ENCODE peak calls at places on chromosome 5, in eight cellular contexts. J is lower lobe of right lung, S is spleen, Q is MM.1S, H is adrenal gland, K is progenitor cell of endocrine pancreas, T is cardiac muscle cell, B is H9. Z is an unnamed sample.

GRCh38 chr5:22835630-22836029 is 17.5 kb downstream of the CDH12 start:
- DNase-seq in Q (no peak), S (no peak), B (no peak), J (no peak), H (no peak), T (no peak), K (no peak), Z (no peak)

GRCh38 chr5:164358531-164359259 is 853.3 kb downstream of the MAT2B start:
- DNase-seq in S (no peak), J (no peak), H (no peak), Q (peak; percentile 10), K (no peak), T (peak; percentile 59), B (no peak), Z (no peak)

GRCh38 chr5:143350790-143351603 is 52.5 kb downstream of the NR3C1 start:
- DNase-seq in K (no peak), T (peak; percentile 80), B (no peak), S (no peak), J (no peak), Q (no peak), H (no peak), Z (no peak)

GRCh38 chr5:123156577-123157296 is 67.7 kb downstream of the PRDM6 start:
- DNase-seq in J (no peak), S (no peak), K (no peak), T (peak; percentile 74), H (no peak), Q (no peak), B (no peak), Z (no peak)

GRCh38 chr5:34857161-34857560 is 18.2 kb downstream of the TTC23L start:
- DNase-seq in H (no peak), J (no peak), K (no peak), S (no peak), B (no peak), T (no peak), Q (no peak), Z (no peak)

GRCh38 chr5:45796959-45797553 is 100.9 kb upstream of the HCN1 start:
- DNase-seq in J (no peak), H (no peak), Q (no peak), S (no peak), K (no peak), B (no peak), T (no peak), Z (no peak)

GRCh38 chr5:124130807-124131206 is 615.6 kb downstream of the ZNF608 start:
- DNase-seq in B (no peak), T (no peak), K (no peak), J (no peak), Q (no peak), H (no peak), S (no peak), Z (no peak)

GRCh38 chr5:84168841-84169240 is 215.8 kb downstream of the EDIL3 start:
- DNase-seq in B (no peak), S (no peak), K (no peak), H (no peak), J (no peak), T (no peak), Q (no peak), Z (no peak)

GRCh38 chr5:157827429-157827828 is 31.5 kb downstream of the CLINT1 start:
- DNase-seq in Q (no peak), H (no peak), T (peak; percentile 48), J (no peak), S (no peak), K (no peak), B (no peak), Z (no peak)

GRCh38 chr5:78569441-78569840 is 79.1 kb downstream of the LHFPL2 start:
- DNase-seq in J (peak; percentile 70), H (peak; percentile 73), Q (no peak), T (peak; percentile 95), K (no peak), B (no peak), S (no peak), Z (no peak)

GRCh38 chr5:72231989-72232703 is 87.9 kb downstream of the MRPS27 start:
- DNase-seq in Q (no peak), B (no peak), T (no peak), S (no peak), H (no peak), J (no peak), K (no peak), Z (no peak)

GRCh38 chr5:36073595-36074216 is 7.0 kb upstream of the UGT3A2 start:
- DNase-seq in T (peak; percentile 14), K (no peak), J (no peak), S (no peak), H (no peak), B (peak; percentile 71), Q (peak; percentile 87), Z (no peak)

GRCh38 chr5:143134900-143135299 is 268.6 kb downstream of the NR3C1 start:
- DNase-seq in Q (no peak), K (no peak), T (no peak), B (no peak), H (no peak), J (no peak), S (no peak), Z (no peak)

GRCh38 chr5:68500828-68501227 is 285.3 kb downstream of the PIK3R1 start:
- DNase-seq in K (no peak), T (no peak), Q (no peak), H (no peak), B (no peak), S (no peak), J (no peak), Z (no peak)

GRCh38 chr5:14504332-14504727 is 77.3 kb upstream of the OTULINL start:
- DNase-seq in J (no peak), H (no peak), T (no peak), S (no peak), Q (no peak), B (no peak), K (no peak), Z (peak; percentile 73)

GRCh38 chr5:87872986-87873385 is 395.7 kb downstream of the TMEM161B start:
- DNase-seq in S (no peak), T (no peak), Q (no peak), B (no peak), H (no peak), J (no peak), K (no peak), Z (no peak)

GRCh38 chr5:139272471-139273321 is 20.8 kb upstream of the MATR3 start:
- DNase-seq in B (no peak), Q (peak; percentile 49), K (no peak), T (peak; percentile 34), H (no peak), J (no peak), S (no peak), Z (no peak)

GRCh38 chr5:150529147-150529546 is 21.2 kb downstream of the NDST1 start:
- DNase-seq in H (no peak), B (no peak), J (no peak), T (no peak), Q (no peak), K (no peak), S (no peak), Z (no peak)

GRCh38 chr5:123035320-123035949 is 1.1 kb downstream of the PPIC start:
- DNase-seq in H (peak; percentile 46), B (peak; percentile 83), T (peak; percentile 29), Q (peak; percentile 88), S (no peak), J (peak; percentile 70), K (no peak), Z (no peak)

GRCh38 chr5:108607421-108607820 is 140.3 kb upstream of the FER start:
- DNase-seq in B (no peak), T (no peak), Q (no peak), J (no peak), H (no peak), K (no peak), S (no peak), Z (no peak)

DNA sequence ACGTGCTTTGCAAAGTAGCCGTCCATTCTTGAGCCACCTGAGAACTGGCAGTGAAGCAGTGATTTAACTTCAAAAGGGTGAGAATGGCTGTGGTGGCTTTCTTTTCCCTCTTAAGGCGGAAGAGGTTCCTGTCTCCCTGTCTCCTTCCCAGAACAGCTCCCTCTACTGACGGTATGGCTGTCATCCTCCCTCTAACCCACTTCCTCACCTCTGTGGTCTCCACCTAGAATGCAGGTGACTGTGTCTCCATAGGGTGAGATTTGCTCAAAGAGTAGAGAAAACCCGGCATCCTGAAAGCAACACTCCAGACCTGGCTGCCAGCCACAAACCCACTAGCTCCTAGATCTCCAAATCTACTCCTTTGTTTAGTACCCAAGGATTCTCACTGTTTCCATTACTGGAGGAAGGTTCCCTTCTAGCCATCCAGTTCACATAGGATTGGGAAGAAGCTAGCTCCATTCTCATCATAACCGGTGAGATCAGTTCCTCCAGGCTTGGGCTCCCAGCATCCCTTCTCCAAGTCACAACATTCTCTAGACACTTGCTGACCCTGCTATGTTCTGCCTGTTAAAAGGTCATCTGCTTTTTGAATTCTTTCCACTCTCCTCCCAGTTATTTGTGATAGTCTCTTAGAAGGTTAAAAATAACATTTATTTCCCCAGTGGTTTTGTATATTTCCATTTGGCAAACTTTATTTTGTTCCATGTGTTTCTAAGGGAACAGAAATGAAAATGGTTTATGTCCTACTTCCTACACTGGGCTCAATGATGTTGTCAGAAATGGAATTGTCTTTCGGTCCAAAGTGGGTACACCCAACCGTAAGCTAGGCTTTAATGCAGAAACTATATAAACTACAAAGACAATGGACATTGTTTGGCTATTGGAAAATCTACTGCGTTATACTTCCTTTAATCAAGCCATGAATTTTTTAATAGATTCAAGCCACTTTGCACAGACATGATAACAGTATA is 269.4 kb downstream of the CWC27 start:
- DNase-seq in K (no peak), Q (no peak), H (no peak), J (no peak), S (no peak), B (peak; percentile 82), T (no peak), Z (no peak)
- TF ChIP-seq CTCF in K (peak; percentile 53), Q (peak; percentile 33), H (no peak), J (peak; percentile 28), S (no peak), B (peak; percentile 83), T (no peak), Z (peak; percentile 66)

DNA sequence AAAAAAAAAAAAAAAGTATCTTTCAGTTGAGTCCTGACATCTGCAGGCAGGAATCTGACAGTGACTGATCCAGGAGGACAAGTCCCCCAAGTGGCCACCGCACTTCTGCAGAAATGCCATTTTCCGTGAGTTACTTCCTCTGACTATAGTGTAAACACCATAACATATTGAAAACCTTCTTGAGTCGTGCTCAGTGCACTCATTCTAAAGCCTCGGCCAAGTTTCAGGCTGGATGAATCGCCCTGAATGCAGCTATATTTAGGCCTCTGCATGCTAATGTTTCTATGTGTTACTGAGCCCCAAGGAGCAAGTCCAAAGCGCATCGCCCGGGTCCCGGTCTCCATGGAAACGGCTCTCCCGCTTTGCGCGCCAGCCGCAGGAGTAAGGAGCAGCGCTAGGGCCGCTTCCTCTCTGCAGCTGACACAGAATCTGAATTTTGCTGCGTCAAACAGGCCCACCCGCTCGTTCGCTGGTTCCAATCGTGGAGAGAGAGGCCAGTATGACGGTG is 335.4 kb downstream of the MSX2 start:
- DNase-seq in B (peak; percentile 89), S (no peak), H (peak; percentile 27), Q (peak; percentile 27), K (peak; percentile 11), J (no peak), T (no peak), Z (no peak)
- TF ChIP-seq CTCF in B (peak; percentile 65), S (no peak), H (no peak), Q (peak; percentile 31), K (no peak), J (no peak), T (no peak), Z (peak; percentile 46)

GRCh38 chr5:32628049-32628803 is 42.9 kb downstream of the SUB1 start:
- DNase-seq in H (no peak), Q (no peak), K (no peak), S (no peak), T (peak; percentile 67), J (no peak), B (no peak), Z (no peak)
- TF ChIP-seq CTCF in H (no peak), Q (no peak), K (no peak), S (no peak), T (no peak), J (no peak), B (no peak), Z (no peak)

GRCh38 chr5:141825836-141826560 is 52.2 kb downstream of the PCDH1 start:
- DNase-seq in H (no peak), K (no peak), B (peak; percentile 61), Q (peak; percentile 31), T (no peak), J (no peak), S (peak; percentile 64), Z (no peak)
- TF ChIP-seq CTCF in H (no peak), K (peak; percentile 40), B (peak; percentile 75), Q (peak; percentile 57), T (peak; percentile 44), J (peak; percentile 32), S (peak; percentile 11), Z (peak; percentile 61)

Z was measured in chondrocyte.